ENCODE peak calls at places on chromosomes 6 and 20, in five cellular contexts. One of them, this sample, is unnamed.
A peak's percentile ranks its signal among the peaks of the same experiment; 100 is the strongest.

GRCh38 chr6:14228571-14228970 is 111.0 kb downstream of the CD83 start:
- DNase-seq in NT2/D1: no peak
- DNase-seq in HEK293T: no peak
- DNase-seq in HepG2: no peak
- DNase-seq in H1: no peak
- DNase-seq in this sample: no peak

GRCh38 chr6:9467746-9468145 is 947.1 kb downstream of the TFAP2A start:
- DNase-seq in NT2/D1: no peak
- DNase-seq in HEK293T: no peak
- DNase-seq in HepG2: no peak
- DNase-seq in H1: no peak
- DNase-seq in this sample: no peak

GRCh38 chr6:139977887-139978332 is 603.5 kb upstream of the CITED2 start:
- DNase-seq in NT2/D1: no peak
- DNase-seq in HEK293T: no peak
- DNase-seq in HepG2: peak; percentile 18
- DNase-seq in H1: no peak
- DNase-seq in this sample: no peak

GRCh38 chr6:144298167-144298671 is 13.1 kb downstream of the UTRN start:
- DNase-seq in NT2/D1: no peak
- DNase-seq in HEK293T: no peak
- DNase-seq in HepG2: no peak
- DNase-seq in H1: no peak
- DNase-seq in this sample: no peak

GRCh38 chr6:166333172-166333995 is 9.0 kb downstream of the SFT2D1 start:
- DNase-seq in NT2/D1: no peak
- DNase-seq in HEK293T: no peak
- DNase-seq in HepG2: no peak
- DNase-seq in H1: no peak
- DNase-seq in this sample: peak; percentile 73

GRCh38 chr20:23156842-23157423 is 70.8 kb upstream of the CD93 start:
- DNase-seq in NT2/D1: no peak
- DNase-seq in HEK293T: no peak
- DNase-seq in HepG2: no peak
- DNase-seq in H1: peak; percentile 24
- DNase-seq in this sample: no peak

GRCh38 chr20:57999465-58000111 is 228.9 kb downstream of the ANKRD60 start:
- DNase-seq in NT2/D1: no peak
- DNase-seq in HEK293T: no peak
- DNase-seq in HepG2: no peak
- DNase-seq in H1: peak; percentile 54
- DNase-seq in this sample: no peak

GRCh38 chr6:143775326-143775725 is 67.8 kb upstream of the LTV1 start:
- DNase-seq in NT2/D1: no peak
- DNase-seq in HEK293T: no peak
- DNase-seq in HepG2: no peak
- DNase-seq in H1: no peak
- DNase-seq in this sample: no peak

GRCh38 chr6:47116616-47117015 is 74.5 kb upstream of the ADGRF1 start:
- DNase-seq in NT2/D1: no peak
- DNase-seq in HEK293T: no peak
- DNase-seq in HepG2: no peak
- DNase-seq in H1: no peak
- DNase-seq in this sample: no peak

GRCh38 chr6:85551264-85551663 is 42.4 kb downstream of the SNX14 start:
- DNase-seq in NT2/D1: no peak
- DNase-seq in HEK293T: peak; percentile 7
- DNase-seq in HepG2: no peak
- DNase-seq in H1: no peak
- DNase-seq in this sample: no peak

GRCh38 chr20:36833275-36834020 is 42.5 kb upstream of the TLDC2 start:
- DNase-seq in NT2/D1: no peak
- DNase-seq in HEK293T: no peak
- DNase-seq in HepG2: no peak
- DNase-seq in H1: no peak
- DNase-seq in this sample: no peak

GRCh38 chr6:69416739-69417138 is 380.1 kb downstream of the LMBRD1 start:
- DNase-seq in NT2/D1: no peak
- DNase-seq in HEK293T: no peak
- DNase-seq in HepG2: no peak
- DNase-seq in H1: no peak
- DNase-seq in this sample: no peak

GRCh38 chr6:106486236-106486635 is 125.7 kb downstream of the CRYBG1 start:
- DNase-seq in NT2/D1: no peak
- DNase-seq in HEK293T: no peak
- DNase-seq in HepG2: no peak
- DNase-seq in H1: no peak
- DNase-seq in this sample: no peak

GRCh38 chr6:157595768-157596167 is 214.8 kb downstream of the ZDHHC14 start:
- DNase-seq in NT2/D1: no peak
- DNase-seq in HEK293T: no peak
- DNase-seq in HepG2: no peak
- DNase-seq in H1: no peak
- DNase-seq in this sample: no peak

GRCh38 chr6:170097505-170098427 is 193.1 kb downstream of the DLL1 start:
- DNase-seq in NT2/D1: no peak
- DNase-seq in HEK293T: no peak
- DNase-seq in HepG2: no peak
- DNase-seq in H1: peak; percentile 29
- DNase-seq in this sample: no peak

GRCh38 chr6:110357696-110358535 is at the start of gene METTL24:
- DNase-seq in NT2/D1: no peak
- DNase-seq in HEK293T: peak; percentile 69
- DNase-seq in HepG2: no peak
- DNase-seq in H1: peak; percentile 72
- DNase-seq in this sample: no peak

GRCh38 chr6:110355031-110355430 is 3.1 kb downstream of the METTL24 start:
- DNase-seq in NT2/D1: no peak
- DNase-seq in HEK293T: no peak
- DNase-seq in HepG2: no peak
- DNase-seq in H1: no peak
- DNase-seq in this sample: no peak

GRCh38 chr6:110356778-110357177 is 1.4 kb downstream of the METTL24 start:
- DNase-seq in NT2/D1: no peak
- DNase-seq in HEK293T: no peak
- DNase-seq in HepG2: no peak
- DNase-seq in H1: no peak
- DNase-seq in this sample: no peak

GRCh38 chr6:110357298-110357695 is 852 bp downstream of the METTL24 start:
- DNase-seq in NT2/D1: no peak
- DNase-seq in HEK293T: no peak
- DNase-seq in HepG2: no peak
- DNase-seq in H1: no peak
- DNase-seq in this sample: no peak

GRCh38 chr6:110355727-110356126 is 2.4 kb downstream of the METTL24 start:
- DNase-seq in NT2/D1: peak; percentile 46
- DNase-seq in HEK293T: no peak
- DNase-seq in HepG2: no peak
- DNase-seq in H1: no peak
- DNase-seq in this sample: no peak
- TF ChIP-seq SUZ12 in NT2/D1: no peak
- TF ChIP-seq SUZ12 in HEK293T: no peak
- TF ChIP-seq SUZ12 in HepG2: no peak
- TF ChIP-seq SUZ12 in H1: no peak
- TF ChIP-seq SUZ12 in this sample: no peak

DNA sequence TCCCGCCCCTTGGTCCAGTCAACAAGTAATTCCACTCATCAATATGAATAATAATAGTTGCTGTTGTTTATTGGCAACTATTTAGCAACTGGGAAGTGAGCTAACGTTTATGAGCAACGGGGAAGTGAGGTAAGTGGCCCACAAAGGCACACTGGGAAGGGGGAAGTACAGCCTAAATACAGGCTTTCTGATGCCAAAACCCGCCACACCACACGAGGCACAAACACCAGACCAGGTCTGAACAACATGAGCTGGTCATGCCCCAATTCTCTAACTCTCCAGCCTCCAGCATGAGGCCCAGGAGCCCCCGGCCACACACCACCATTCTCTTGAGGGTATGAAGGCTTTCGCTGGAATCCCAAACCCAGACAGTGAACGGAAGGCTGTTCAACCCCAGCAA is 50.8 kb downstream of the PREX1 start:
- DNase-seq in NT2/D1: no peak
- DNase-seq in HEK293T: no peak
- DNase-seq in HepG2: no peak
- DNase-seq in H1: no peak
- DNase-seq in this sample: no peak
- TF ChIP-seq SUZ12 in NT2/D1: no peak
- TF ChIP-seq SUZ12 in HEK293T: no peak
- TF ChIP-seq SUZ12 in HepG2: no peak
- TF ChIP-seq SUZ12 in H1: no peak
- TF ChIP-seq SUZ12 in this sample: no peak

GRCh38 chr20:1184638-1185315 is at the start of gene TMEM74B:
- DNase-seq in NT2/D1: no peak
- DNase-seq in HEK293T: no peak
- DNase-seq in HepG2: no peak
- DNase-seq in H1: peak; percentile 71
- DNase-seq in this sample: no peak
- TF ChIP-seq SUZ12 in NT2/D1: no peak
- TF ChIP-seq SUZ12 in HEK293T: no peak
- TF ChIP-seq SUZ12 in HepG2: no peak
- TF ChIP-seq SUZ12 in H1: peak; percentile 68
- TF ChIP-seq SUZ12 in this sample: peak; percentile 48

GRCh38 chr6:35202066-35202546 is 11.7 kb upstream of the SCUBE3 start:
- DNase-seq in NT2/D1: no peak
- DNase-seq in HEK293T: no peak
- DNase-seq in HepG2: no peak
- DNase-seq in H1: no peak
- DNase-seq in this sample: no peak
- TF ChIP-seq SUZ12 in NT2/D1: no peak
- TF ChIP-seq SUZ12 in HEK293T: no peak
- TF ChIP-seq SUZ12 in HepG2: no peak
- TF ChIP-seq SUZ12 in H1: no peak
- TF ChIP-seq SUZ12 in this sample: no peak

GRCh38 chr6:159884720-159885119 is 6.1 kb upstream of the MAS1 start:
- DNase-seq in NT2/D1: no peak
- DNase-seq in HEK293T: no peak
- DNase-seq in HepG2: no peak
- DNase-seq in H1: no peak
- DNase-seq in this sample: no peak

GRCh38 chr6:159877256-159877808 is 13.5 kb upstream of the MAS1 start:
- DNase-seq in NT2/D1: no peak
- DNase-seq in HEK293T: no peak
- DNase-seq in HepG2: no peak
- DNase-seq in H1: no peak
- DNase-seq in this sample: no peak

GRCh38 chr6:159878341-159878740 is 12.4 kb upstream of the MAS1 start:
- DNase-seq in NT2/D1: no peak
- DNase-seq in HEK293T: no peak
- DNase-seq in HepG2: no peak
- DNase-seq in H1: no peak
- DNase-seq in this sample: no peak

GRCh38 chr6:159879829-159880228 is 11.0 kb upstream of the MAS1 start:
- DNase-seq in NT2/D1: no peak
- DNase-seq in HEK293T: no peak
- DNase-seq in HepG2: no peak
- DNase-seq in H1: no peak
- DNase-seq in this sample: no peak

DNA sequence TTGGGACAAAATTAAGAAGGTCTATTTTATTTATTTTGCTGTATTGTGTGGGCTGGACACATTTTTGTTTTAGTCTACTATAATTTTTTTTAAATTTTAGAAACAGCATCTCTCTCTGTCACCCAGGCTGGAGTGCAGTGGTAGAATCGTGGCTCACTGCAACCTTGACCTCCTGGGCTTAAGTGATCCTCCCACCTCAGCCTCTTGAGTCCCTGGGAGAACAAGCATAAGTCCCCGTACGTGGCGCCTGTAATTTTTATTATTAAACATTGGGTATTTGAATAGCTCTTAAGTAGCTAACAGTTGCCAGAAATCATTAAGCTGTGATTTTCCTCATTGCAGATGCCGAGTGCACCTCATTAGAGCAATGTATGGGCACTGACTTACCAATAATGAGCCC is 10.4 kb upstream of the MAS1 start:
- DNase-seq in NT2/D1: no peak
- DNase-seq in HEK293T: no peak
- DNase-seq in HepG2: no peak
- DNase-seq in H1: no peak
- DNase-seq in this sample: no peak
- TF ChIP-seq SUZ12 in NT2/D1: no peak
- TF ChIP-seq SUZ12 in HEK293T: no peak
- TF ChIP-seq SUZ12 in HepG2: no peak
- TF ChIP-seq SUZ12 in H1: no peak
- TF ChIP-seq SUZ12 in this sample: no peak

GRCh38 chr20:62901891-62902290 is 24.4 kb downstream of the DIDO1 start:
- DNase-seq in NT2/D1: no peak
- DNase-seq in HEK293T: no peak
- DNase-seq in HepG2: no peak
- DNase-seq in H1: no peak
- DNase-seq in this sample: no peak

GRCh38 chr20:62899633-62900051 is 26.7 kb downstream of the DIDO1 start:
- DNase-seq in NT2/D1: no peak
- DNase-seq in HEK293T: no peak
- DNase-seq in HepG2: peak; percentile 66
- DNase-seq in H1: no peak
- DNase-seq in this sample: no peak

GRCh38 chr20:62898970-62899632 is 27.2 kb downstream of the DIDO1 start:
- DNase-seq in NT2/D1: no peak
- DNase-seq in HEK293T: no peak
- DNase-seq in HepG2: no peak
- DNase-seq in H1: no peak
- DNase-seq in this sample: no peak

GRCh38 chr20:62900052-62900691 is 26.1 kb downstream of the DIDO1 start:
- DNase-seq in NT2/D1: peak; percentile 59
- DNase-seq in HEK293T: peak; percentile 87
- DNase-seq in HepG2: peak; percentile 82
- DNase-seq in H1: peak; percentile 88
- DNase-seq in this sample: no peak

DNA sequence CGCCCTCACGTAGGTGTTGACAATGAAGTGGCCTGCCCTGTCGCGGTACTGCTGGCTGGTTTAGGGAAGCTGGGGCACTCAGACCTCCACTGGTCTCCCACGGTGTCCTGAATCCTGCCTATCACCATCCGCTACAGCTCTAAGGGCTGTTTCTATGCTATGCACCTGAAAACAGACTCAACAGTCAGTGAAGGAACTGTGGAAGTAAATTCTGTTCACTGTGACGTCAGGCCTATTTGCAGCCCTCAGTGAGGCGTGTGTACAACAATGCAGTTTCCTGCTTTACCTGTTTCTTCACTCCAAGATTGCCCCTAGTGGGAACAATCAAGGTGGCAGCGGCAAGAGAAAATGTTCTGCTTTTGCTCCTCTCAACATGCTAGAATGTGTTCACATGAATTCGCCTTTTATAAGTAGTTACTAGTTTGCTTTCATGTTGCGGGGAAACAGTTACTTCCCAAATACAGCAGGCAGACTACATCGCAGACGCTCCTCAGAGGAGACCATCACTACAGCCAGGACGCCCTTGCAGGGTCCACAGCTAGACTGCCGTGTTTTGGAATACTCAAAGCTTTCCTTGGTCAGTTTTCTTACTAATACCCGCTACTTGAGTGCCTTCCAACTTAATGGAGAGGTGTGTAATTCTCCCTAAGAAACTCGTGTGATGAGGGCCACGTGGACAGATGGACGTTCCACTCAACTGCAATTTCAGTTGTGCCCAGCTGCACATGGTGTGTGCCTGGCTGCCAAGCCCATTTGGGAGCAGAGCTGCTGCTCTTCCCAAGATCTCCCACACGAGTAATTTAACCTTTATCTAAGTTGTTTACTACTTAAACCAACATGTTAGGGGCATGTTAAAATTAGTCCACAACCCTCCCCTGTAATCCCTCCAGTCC is 25.4 kb downstream of the DIDO1 start:
- DNase-seq in NT2/D1: no peak
- DNase-seq in HEK293T: peak; percentile 49
- DNase-seq in HepG2: peak; percentile 70
- DNase-seq in H1: no peak
- DNase-seq in this sample: no peak
- TF ChIP-seq SUZ12 in NT2/D1: no peak
- TF ChIP-seq SUZ12 in HEK293T: no peak
- TF ChIP-seq SUZ12 in HepG2: no peak
- TF ChIP-seq SUZ12 in H1: no peak
- TF ChIP-seq SUZ12 in this sample: no peak